ENCODE peak calls at places on chromosome 9, in four cellular contexts. V, T, J and F are unnamed samples.

GRCh38 chr9:99076483-99077171 is 28.3 kb upstream of the TGFBR1 start:
- DNase-seq in V (no peak), T (no peak), J (peak), F (no peak)

GRCh38 chr9:87213948-87214347 is 266.6 kb upstream of the GAS1 start:
- DNase-seq in V (no peak), T (peak), J (no peak), F (no peak)

GRCh38 chr9:22214497-22215031 is 205.5 kb upstream of the CDKN2B start:
- DNase-seq in V (no peak), T (peak), J (no peak), F (no peak)

GRCh38 chr9:88989961-88990570 is 1.2 kb upstream of the S1PR3 start:
- DNase-seq in V (no peak), T (no peak), J (no peak), F (no peak)

GRCh38 chr9:103245369-103245768 is 250.2 kb downstream of the CYLC2 start:
- DNase-seq in V (no peak), T (no peak), J (no peak), F (no peak)

GRCh38 chr9:99253772-99254431 is 31.8 kb downstream of the SEC61B start:
- DNase-seq in V (no peak), T (no peak), J (no peak), F (no peak)

GRCh38 chr9:27499481-27499880 is 24.6 kb upstream of the IFNK start:
- DNase-seq in V (no peak), T (no peak), J (no peak), F (peak)

GRCh38 chr9:137588891-137589290 is 1.4 kb downstream of the ZMYND19 start:
- DNase-seq in V (no peak), T (no peak), J (no peak), F (no peak)

GRCh38 chr9:120877276-120878034 is 467 bp upstream of the PHF19 start:
- DNase-seq in V (peak), T (peak), J (peak), F (peak)

GRCh38 chr9:127854169-127854833 is at the start of gene ENG:
- DNase-seq in V (no peak), T (peak), J (no peak), F (no peak)

GRCh38 chr9:80649001-80649420 is 1040.3 kb downstream of the TLE1 start:
- DNase-seq in V (no peak), T (peak), J (no peak), F (no peak)

GRCh38 chr9:115969096-115969495 is 184.5 kb upstream of the PAPPA start:
- DNase-seq in V (no peak), T (no peak), J (no peak), F (no peak)

GRCh38 chr9:33472171-33472920 is 1.4 kb downstream of the NOL6 start:
- DNase-seq in V (no peak), T (no peak), J (no peak), F (no peak)

GRCh38 chr9:99785010-99785590 is 36.6 kb upstream of the NR4A3 start:
- DNase-seq in V (no peak), T (no peak), J (no peak), F (no peak)

GRCh38 chr9:81893929-81894328 is 34.3 kb upstream of the SPATA31D4 start:
- DNase-seq in V (no peak), T (peak), J (no peak), F (no peak)

GRCh38 chr9:127308559-127309429 is 44.2 kb downstream of the GARNL3 start:
- DNase-seq in V (peak), T (peak), J (no peak), F (peak)

GRCh38 chr9:89449261-89449671 is 48.6 kb downstream of the SEMA4D start:
- DNase-seq in V (no peak), T (no peak), J (no peak), F (no peak)

GRCh38 chr9:8946461-8946860 is 1146.9 kb upstream of the DMAC1 start:
- DNase-seq in V (no peak), T (no peak), J (no peak), F (no peak)

GRCh38 chr9:99051353-99051752 is 53.6 kb upstream of the TGFBR1 start:
- DNase-seq in V (no peak), T (no peak), J (no peak), F (no peak)

GRCh38 chr9:95018099-95018927 is 291.8 kb downstream of the AOPEP start:
- DNase-seq in V (peak), T (peak), J (no peak), F (peak)

GRCh38 chr9:100222674-100223073 is 123.6 kb downstream of the INVS start:
- DNase-seq in V (no peak), T (peak), J (no peak), F (peak)

GRCh38 chr9:124485201-124485600 is 22.0 kb downstream of the NR5A1 start:
- DNase-seq in V (no peak), T (no peak), J (no peak), F (no peak)

GRCh38 chr9:137095664-137096517 is 9.1 kb downstream of the MAN1B1 start:
- DNase-seq in V (no peak), T (no peak), J (peak), F (no peak)

GRCh38 chr9:108844391-108844790 is 11.4 kb downstream of the ACTL7B start:
- DNase-seq in V (no peak), T (no peak), J (no peak), F (no peak)

GRCh38 chr9:17402309-17402708 is 176.6 kb upstream of the SH3GL2 start:
- DNase-seq in V (peak), T (peak), J (no peak), F (no peak)

GRCh38 chr9:16319646-16320045 is 550.8 kb downstream of the BNC2 start:
- DNase-seq in V (no peak), T (no peak), J (no peak), F (no peak)

GRCh38 chr9:4225291-4226119 is 74.4 kb downstream of the GLIS3 start:
- DNase-seq in V (no peak), T (peak), J (no peak), F (peak)

GRCh38 chr9:5947912-5948311 is 57.2 kb downstream of the MLANA start:
- DNase-seq in V (no peak), T (no peak), J (no peak), F (no peak)

GRCh38 chr9:76893395-76893932 is 12.4 kb downstream of the PRUNE2 start:
- DNase-seq in V (no peak), T (no peak), J (no peak), F (no peak)

GRCh38 chr9:137574192-137574591 is 4.5 kb downstream of the DPH7 start:
- DNase-seq in V (no peak), T (no peak), J (no peak), F (no peak)

GRCh38 chr9:130735566-130735965 is 42.0 kb downstream of the EXOSC2 start:
- DNase-seq in V (no peak), T (no peak), J (peak), F (no peak)
- TF ChIP-seq MAZ in V (no peak), T (no peak), J (no peak), F (no peak)

DNA sequence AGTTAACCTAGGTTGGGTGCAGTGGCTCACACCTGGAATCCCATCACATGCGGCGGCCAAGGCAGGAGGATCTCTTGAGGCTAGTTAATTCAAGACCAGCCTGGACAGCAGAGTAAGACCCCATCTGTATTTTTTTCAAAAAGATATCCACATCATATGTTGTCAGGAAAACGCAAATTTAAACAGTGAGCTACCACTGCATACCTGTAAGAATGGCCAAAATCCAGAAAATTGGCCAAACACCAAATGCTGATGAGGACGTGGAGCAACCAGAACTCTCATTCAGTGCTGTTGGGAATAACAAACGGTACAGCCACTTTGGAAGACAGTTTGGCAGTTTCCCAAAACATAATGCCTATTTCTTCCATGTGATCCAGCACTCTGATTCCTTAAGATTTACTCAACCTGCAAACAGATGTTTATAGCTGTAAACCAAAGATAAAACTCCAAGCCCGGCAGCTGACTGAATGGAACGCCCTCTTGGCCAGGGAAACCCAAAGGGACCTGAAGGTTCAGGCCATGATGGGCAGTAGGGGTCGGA is 12.4 kb downstream of the CEL start:
- DNase-seq in V (no peak), T (peak), J (peak), F (no peak)
- TF ChIP-seq MAZ in V (no peak), T (no peak), J (no peak), F (no peak)

DNA sequence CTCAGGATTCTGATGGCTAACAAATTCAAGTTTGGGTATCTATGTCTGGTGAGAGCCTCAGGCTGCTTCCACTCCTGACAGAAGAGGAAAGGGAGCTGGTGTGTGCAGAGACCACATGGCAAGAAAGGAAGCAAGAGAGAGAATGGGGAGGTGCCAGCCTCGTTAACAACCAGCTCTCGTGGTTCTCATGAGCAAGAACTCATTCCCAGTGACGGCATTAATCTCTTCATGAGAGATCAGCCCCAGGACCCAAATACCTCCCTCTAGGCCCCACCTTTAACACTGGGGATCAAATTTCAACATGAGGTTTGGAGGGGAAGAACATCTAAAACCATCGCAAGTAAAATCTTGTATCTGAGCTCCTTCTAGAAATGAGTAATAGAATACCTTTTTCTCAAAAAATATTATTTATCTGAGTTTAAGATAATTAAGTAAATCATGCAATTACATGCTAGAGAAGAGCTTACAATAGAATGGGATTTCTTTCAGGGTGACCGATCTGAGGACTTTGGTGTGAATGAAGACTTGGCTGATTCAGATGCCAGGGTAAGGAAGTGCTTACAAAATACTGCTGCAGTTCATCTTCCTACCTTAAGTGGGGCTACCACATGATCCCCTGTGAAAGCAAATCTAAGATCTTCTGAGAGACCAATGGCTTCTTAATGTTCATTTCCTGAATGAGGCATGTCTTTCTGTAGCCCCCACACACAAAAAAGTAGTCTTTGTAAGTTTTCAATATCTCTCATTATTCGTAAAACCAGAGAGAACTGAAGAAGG is 11.5 kb downstream of the ANXA1 start:
- DNase-seq in V (no peak), T (no peak), J (no peak), F (no peak)
- TF ChIP-seq MAZ in V (no peak), T (no peak), J (no peak), F (no peak)

GRCh38 chr9:71746023-71746752 is 22.1 kb downstream of the CEMIP2 start:
- DNase-seq in V (no peak), T (no peak), J (no peak), F (no peak)
- TF ChIP-seq MAZ in V (no peak), T (no peak), J (no peak), F (no peak)

GRCh38 chr9:114112778-114113585 is 13.9 kb upstream of the KIF12 start:
- DNase-seq in V (no peak), T (peak), J (no peak), F (peak)

GRCh38 chr9:114110180-114110579 is 11.1 kb upstream of the KIF12 start:
- DNase-seq in V (peak), T (peak), J (no peak), F (peak)

GRCh38 chr9:114114364-114114763 is 15.3 kb upstream of the KIF12 start:
- DNase-seq in V (no peak), T (peak), J (no peak), F (no peak)

GRCh38 chr9:114109106-114109505 is 10.0 kb upstream of the KIF12 start:
- DNase-seq in V (no peak), T (no peak), J (no peak), F (no peak)

DNA sequence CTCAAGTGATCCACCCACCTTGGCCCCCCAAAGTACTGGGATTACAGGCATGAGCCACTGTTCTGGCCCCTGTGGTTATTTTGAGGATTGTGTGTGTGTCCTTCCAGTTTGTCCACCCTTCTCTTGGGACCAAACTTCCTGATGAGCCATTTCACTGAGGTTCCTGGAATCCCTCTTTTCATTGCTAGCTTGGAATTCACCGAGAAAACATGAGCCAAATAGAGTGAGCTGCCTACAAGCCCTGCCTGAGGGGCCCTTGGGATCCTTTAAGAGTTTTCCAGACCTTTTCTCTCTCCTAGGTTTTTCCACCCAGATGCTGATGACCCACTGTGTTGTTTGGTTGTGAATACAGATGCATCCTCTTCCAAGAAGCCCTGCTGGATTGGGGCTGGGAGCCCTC is 13.2 kb upstream of the KIF12 start:
- DNase-seq in V (no peak), T (no peak), J (no peak), F (no peak)
- TF ChIP-seq MAZ in V (no peak), T (no peak), J (no peak), F (no peak)

GRCh38 chr9:125912261-125912660 is 165.1 kb downstream of the PBX3 start:
- DNase-seq in V (no peak), T (no peak), J (no peak), F (no peak)
- TF ChIP-seq MAZ in V (no peak), T (no peak), J (no peak), F (no peak)

GRCh38 chr9:36905101-36906066 is 128.7 kb downstream of the PAX5 start:
- DNase-seq in V (peak), T (no peak), J (no peak), F (no peak)

GRCh38 chr9:36902861-36903524 is 131.1 kb downstream of the PAX5 start:
- DNase-seq in V (no peak), T (no peak), J (no peak), F (no peak)

GRCh38 chr9:36901528-36901927 is 132.5 kb downstream of the PAX5 start:
- DNase-seq in V (no peak), T (no peak), J (no peak), F (no peak)

GRCh38 chr9:36902063-36902735 is 131.9 kb downstream of the PAX5 start:
- DNase-seq in V (no peak), T (no peak), J (no peak), F (no peak)

GRCh38 chr9:36903541-36904435 is 130.3 kb downstream of the PAX5 start:
- DNase-seq in V (peak), T (peak), J (peak), F (no peak)
- TF ChIP-seq MAZ in V (no peak), T (no peak), J (no peak), F (no peak)

DNA sequence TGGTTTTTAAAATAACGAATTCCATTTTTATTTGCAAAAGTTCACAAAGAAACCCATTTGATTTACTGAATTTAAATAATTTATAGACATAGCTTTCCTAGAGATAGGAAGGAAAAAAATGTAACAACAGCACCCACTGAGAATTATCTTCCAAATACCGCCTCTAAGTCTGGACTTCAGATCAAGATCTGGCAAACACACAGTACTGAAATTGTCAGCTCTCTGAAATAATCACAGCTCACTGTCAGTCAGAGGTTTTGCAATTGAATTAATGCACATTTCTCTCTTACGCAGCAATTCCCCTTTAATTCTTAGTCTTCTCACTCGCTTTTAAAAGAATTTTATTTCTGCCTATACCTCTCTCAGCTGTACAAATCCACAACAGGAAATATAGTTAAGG is 29.2 kb upstream of the LPAR1 start:
- DNase-seq in V (no peak), T (no peak), J (no peak), F (no peak)
- TF ChIP-seq MAZ in V (no peak), T (no peak), J (no peak), F (no peak)